ENCODE peak calls at places on chromosomes 1 and 21, in five cellular contexts. One of them, this sample, is unnamed.

GRCh38 chr1:176745945-176746344 is 283.0 kb downstream of the PAPPA2 start:
- DNase-seq in heart left ventricle: no peak
- DNase-seq in breast epithelium: no peak
- DNase-seq in ascending aorta: no peak
- DNase-seq in dorsolateral prefrontal cortex: no peak
- DNase-seq in this sample: no peak

GRCh38 chr1:213720032-213720431 is 267.7 kb upstream of the PROX1 start:
- DNase-seq in heart left ventricle: no peak
- DNase-seq in breast epithelium: no peak
- DNase-seq in dorsolateral prefrontal cortex: no peak
- DNase-seq in ascending aorta: no peak
- DNase-seq in this sample: no peak

GRCh38 chr1:215114154-215114933 is 31.8 kb downstream of the KCNK2 start:
- DNase-seq in heart left ventricle: no peak
- DNase-seq in breast epithelium: peak
- DNase-seq in ascending aorta: no peak
- DNase-seq in dorsolateral prefrontal cortex: no peak
- DNase-seq in this sample: no peak

GRCh38 chr1:229028509-229028908 is 242.4 kb upstream of the RAB4A start:
- DNase-seq in dorsolateral prefrontal cortex: no peak
- DNase-seq in ascending aorta: no peak
- DNase-seq in heart left ventricle: no peak
- DNase-seq in breast epithelium: no peak
- DNase-seq in this sample: no peak

GRCh38 chr1:53700776-53701175 is 38.2 kb downstream of the GLIS1 start:
- DNase-seq in heart left ventricle: no peak
- DNase-seq in dorsolateral prefrontal cortex: no peak
- DNase-seq in ascending aorta: no peak
- DNase-seq in breast epithelium: no peak
- DNase-seq in this sample: no peak

GRCh38 chr1:2194319-2194897 is at the start of gene FAAP20:
- DNase-seq in dorsolateral prefrontal cortex: peak
- DNase-seq in ascending aorta: no peak
- DNase-seq in breast epithelium: no peak
- DNase-seq in heart left ventricle: peak
- DNase-seq in this sample: no peak

GRCh38 chr1:34156739-34157138 is 8.3 kb downstream of the CSMD2 start:
- DNase-seq in ascending aorta: no peak
- DNase-seq in breast epithelium: no peak
- DNase-seq in dorsolateral prefrontal cortex: no peak
- DNase-seq in heart left ventricle: no peak
- DNase-seq in this sample: no peak

GRCh38 chr1:150259758-150260669 is 2.4 kb downstream of the CA14 start:
- DNase-seq in heart left ventricle: peak
- DNase-seq in dorsolateral prefrontal cortex: no peak
- DNase-seq in breast epithelium: no peak
- DNase-seq in ascending aorta: no peak
- DNase-seq in this sample: no peak

GRCh38 chr1:30410153-30410851 is 313.1 kb downstream of the MATN1 start:
- DNase-seq in dorsolateral prefrontal cortex: no peak
- DNase-seq in breast epithelium: no peak
- DNase-seq in ascending aorta: no peak
- DNase-seq in heart left ventricle: peak
- DNase-seq in this sample: no peak

GRCh38 chr1:34653110-34653509 is 101.7 kb upstream of the GJB5 start:
- DNase-seq in breast epithelium: no peak
- DNase-seq in ascending aorta: no peak
- DNase-seq in heart left ventricle: no peak
- DNase-seq in dorsolateral prefrontal cortex: no peak
- DNase-seq in this sample: no peak

GRCh38 chr1:226956942-226957713 is 17.0 kb downstream of the COQ8A start:
- DNase-seq in dorsolateral prefrontal cortex: no peak
- DNase-seq in breast epithelium: no peak
- DNase-seq in ascending aorta: no peak
- DNase-seq in heart left ventricle: no peak
- DNase-seq in this sample: no peak

GRCh38 chr21:33572350-33572749 is 16.1 kb downstream of the DONSON start:
- DNase-seq in breast epithelium: no peak
- DNase-seq in heart left ventricle: no peak
- DNase-seq in dorsolateral prefrontal cortex: no peak
- DNase-seq in ascending aorta: no peak
- DNase-seq in this sample: no peak
- H3K27ac ChIP-seq in breast epithelium: no peak
- H3K27ac ChIP-seq in heart left ventricle: no peak
- H3K27ac ChIP-seq in dorsolateral prefrontal cortex: no peak
- H3K27ac ChIP-seq in ascending aorta: no peak
- H3K27ac ChIP-seq in this sample: no peak

GRCh38 chr21:38752051-38752505 is 53.7 kb upstream of the ETS2 start:
- DNase-seq in breast epithelium: no peak
- DNase-seq in ascending aorta: no peak
- DNase-seq in heart left ventricle: no peak
- DNase-seq in dorsolateral prefrontal cortex: no peak
- DNase-seq in this sample: no peak

GRCh38 chr21:38753114-38754100 is 52.3 kb upstream of the ETS2 start:
- DNase-seq in dorsolateral prefrontal cortex: no peak
- DNase-seq in heart left ventricle: no peak
- DNase-seq in breast epithelium: no peak
- DNase-seq in ascending aorta: no peak
- DNase-seq in this sample: no peak

GRCh38 chr21:38756746-38757145 is 49.0 kb upstream of the ETS2 start:
- DNase-seq in dorsolateral prefrontal cortex: no peak
- DNase-seq in heart left ventricle: no peak
- DNase-seq in ascending aorta: no peak
- DNase-seq in breast epithelium: no peak
- DNase-seq in this sample: no peak

GRCh38 chr21:38747796-38748195 is 57.9 kb upstream of the ETS2 start:
- DNase-seq in dorsolateral prefrontal cortex: no peak
- DNase-seq in ascending aorta: no peak
- DNase-seq in breast epithelium: no peak
- DNase-seq in heart left ventricle: no peak
- DNase-seq in this sample: no peak

DNA sequence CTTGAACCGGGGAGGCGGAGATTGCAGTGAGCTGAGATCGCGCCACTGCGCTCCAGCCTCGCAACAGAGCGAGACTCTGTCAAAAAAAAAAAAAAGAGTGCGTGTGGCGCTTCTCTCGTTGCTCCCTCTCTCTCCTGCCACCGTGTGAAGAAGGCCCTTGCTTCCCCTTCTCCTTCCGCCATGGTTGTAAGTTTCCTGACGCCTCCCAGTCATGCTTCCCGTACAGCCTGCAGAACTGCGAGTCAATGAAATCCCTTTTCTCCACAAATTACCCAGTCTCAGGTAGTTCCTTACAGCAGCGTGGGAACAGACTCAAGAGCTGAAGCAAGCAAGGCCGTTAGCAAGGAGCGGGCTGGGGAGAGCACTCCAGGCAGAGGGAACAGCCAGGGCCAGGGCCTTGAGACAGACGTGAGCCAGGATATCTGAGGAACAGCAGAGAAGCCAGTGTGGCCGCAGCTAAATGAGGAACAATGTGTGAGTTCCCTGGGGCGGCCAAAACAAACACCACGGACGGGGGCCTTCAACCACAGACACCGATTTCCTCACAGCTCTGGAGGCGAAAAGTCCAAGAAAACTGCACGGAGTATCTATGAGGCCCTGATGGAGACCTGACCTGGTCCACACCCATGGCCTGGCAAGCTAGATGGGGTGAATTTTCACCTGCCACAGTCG is 54.2 kb upstream of the ETS2 start:
- DNase-seq in ascending aorta: peak
- DNase-seq in breast epithelium: no peak
- DNase-seq in heart left ventricle: peak
- DNase-seq in dorsolateral prefrontal cortex: no peak
- DNase-seq in this sample: peak
- H3K27ac ChIP-seq in ascending aorta: peak
- H3K27ac ChIP-seq in breast epithelium: no peak
- H3K27ac ChIP-seq in heart left ventricle: no peak
- H3K27ac ChIP-seq in dorsolateral prefrontal cortex: no peak
- H3K27ac ChIP-seq in this sample: peak

GRCh38 chr1:16266411-16267118 is 29.6 kb upstream of the CPLANE2 start:
- DNase-seq in dorsolateral prefrontal cortex: no peak
- DNase-seq in heart left ventricle: no peak
- DNase-seq in ascending aorta: no peak
- DNase-seq in breast epithelium: no peak
- DNase-seq in this sample: no peak
- H3K27ac ChIP-seq in dorsolateral prefrontal cortex: no peak
- H3K27ac ChIP-seq in heart left ventricle: peak
- H3K27ac ChIP-seq in ascending aorta: peak
- H3K27ac ChIP-seq in breast epithelium: no peak
- H3K27ac ChIP-seq in this sample: no peak

GRCh38 chr1:167616521-167616920 is 13.5 kb upstream of the RCSD1 start:
- DNase-seq in heart left ventricle: no peak
- DNase-seq in dorsolateral prefrontal cortex: no peak
- DNase-seq in breast epithelium: no peak
- DNase-seq in ascending aorta: no peak
- DNase-seq in this sample: no peak

GRCh38 chr1:167618789-167619188 is 11.2 kb upstream of the RCSD1 start:
- DNase-seq in breast epithelium: no peak
- DNase-seq in ascending aorta: no peak
- DNase-seq in heart left ventricle: no peak
- DNase-seq in dorsolateral prefrontal cortex: no peak
- DNase-seq in this sample: no peak

GRCh38 chr1:167617950-167618269 is 12.1 kb upstream of the RCSD1 start:
- DNase-seq in breast epithelium: no peak
- DNase-seq in ascending aorta: no peak
- DNase-seq in heart left ventricle: no peak
- DNase-seq in dorsolateral prefrontal cortex: no peak
- DNase-seq in this sample: no peak

GRCh38 chr1:167618366-167618765 is 11.7 kb upstream of the RCSD1 start:
- DNase-seq in dorsolateral prefrontal cortex: no peak
- DNase-seq in breast epithelium: no peak
- DNase-seq in heart left ventricle: peak
- DNase-seq in ascending aorta: no peak
- DNase-seq in this sample: no peak

GRCh38 chr1:167617100-167617949 is 12.7 kb upstream of the RCSD1 start:
- DNase-seq in ascending aorta: no peak
- DNase-seq in breast epithelium: no peak
- DNase-seq in dorsolateral prefrontal cortex: no peak
- DNase-seq in heart left ventricle: peak
- DNase-seq in this sample: no peak
- H3K27ac ChIP-seq in ascending aorta: no peak
- H3K27ac ChIP-seq in breast epithelium: peak
- H3K27ac ChIP-seq in dorsolateral prefrontal cortex: peak
- H3K27ac ChIP-seq in heart left ventricle: peak
- H3K27ac ChIP-seq in this sample: no peak

DNA sequence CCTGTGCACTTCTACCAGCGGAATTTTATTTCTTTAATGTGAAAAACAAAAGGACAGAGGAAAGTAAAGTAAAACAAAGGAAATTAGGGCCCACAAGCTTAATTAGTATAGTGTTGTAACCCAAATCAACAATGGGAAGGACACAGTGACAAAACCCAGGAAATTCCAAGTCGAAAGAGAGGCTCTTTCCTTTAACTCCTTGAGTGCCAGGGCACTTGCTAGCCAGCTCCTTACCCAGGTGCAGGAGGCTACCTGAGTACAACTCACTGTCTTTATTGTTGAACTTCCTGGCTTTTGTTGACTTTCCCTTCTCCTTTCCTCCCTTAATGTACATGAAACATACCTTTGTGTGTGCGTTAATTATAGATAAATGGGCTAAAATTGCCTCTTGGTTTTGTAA is 55.0 kb downstream of the PEX14 start:
- DNase-seq in breast epithelium: no peak
- DNase-seq in dorsolateral prefrontal cortex: no peak
- DNase-seq in ascending aorta: no peak
- DNase-seq in heart left ventricle: no peak
- DNase-seq in this sample: no peak
- H3K27ac ChIP-seq in breast epithelium: peak
- H3K27ac ChIP-seq in dorsolateral prefrontal cortex: no peak
- H3K27ac ChIP-seq in ascending aorta: no peak
- H3K27ac ChIP-seq in heart left ventricle: no peak
- H3K27ac ChIP-seq in this sample: no peak

DNA sequence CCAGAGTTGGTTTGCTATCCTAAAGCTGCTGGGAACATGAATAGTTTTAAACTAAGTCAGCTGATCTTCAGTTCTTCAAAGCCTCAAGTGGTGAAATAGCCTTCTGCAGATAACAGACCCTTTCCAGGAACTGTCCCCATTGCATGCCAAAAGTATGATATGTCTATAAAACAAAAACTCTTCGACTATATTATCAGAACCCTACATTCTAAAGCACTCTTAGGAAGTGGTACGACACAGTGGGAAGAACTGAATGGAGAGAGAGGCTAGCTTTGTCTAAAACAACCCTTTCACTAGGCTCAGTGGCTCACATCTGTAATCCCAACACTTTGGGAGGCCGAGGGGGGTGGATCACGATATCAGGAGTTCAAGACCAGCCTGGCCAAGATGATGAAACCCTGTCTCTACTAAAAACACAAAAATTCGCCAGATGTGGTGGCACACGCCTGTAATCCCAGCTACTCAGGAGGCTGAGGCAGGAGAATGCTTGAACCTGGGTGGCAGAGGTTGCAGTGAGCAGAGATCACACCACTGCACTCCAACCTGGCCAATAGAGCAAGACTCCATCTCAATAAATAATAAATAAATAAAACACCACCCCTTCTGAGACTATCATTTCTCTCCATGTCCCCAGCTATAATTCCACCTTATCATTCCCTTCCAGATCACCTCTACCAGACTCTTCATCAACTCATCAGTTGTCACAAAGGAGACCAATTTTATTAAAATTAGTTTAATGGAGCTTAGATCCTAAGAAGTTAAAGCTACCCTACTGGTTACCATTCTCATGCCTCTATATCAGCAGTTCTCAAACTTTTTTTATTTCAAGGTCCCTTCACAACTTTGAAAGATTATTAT is 2.3 kb upstream of the FRRS1 start:
- DNase-seq in dorsolateral prefrontal cortex: no peak
- DNase-seq in breast epithelium: no peak
- DNase-seq in ascending aorta: no peak
- DNase-seq in heart left ventricle: no peak
- DNase-seq in this sample: no peak
- H3K27ac ChIP-seq in dorsolateral prefrontal cortex: no peak
- H3K27ac ChIP-seq in breast epithelium: no peak
- H3K27ac ChIP-seq in ascending aorta: peak
- H3K27ac ChIP-seq in heart left ventricle: peak
- H3K27ac ChIP-seq in this sample: no peak

This sample was measured in thoracic aorta.